ENCODE peak calls at places on chromosome 19, in nine cellular contexts. One of them, this sample, is unnamed.

GRCh38 chr19:38466050-38466449 is 32.6 kb downstream of the RYR1 start:
- DNase-seq in A549: no peak
- DNase-seq in left colon: no peak
- DNase-seq in suprapubic skin: no peak
- DNase-seq in glomerular endothelial cell: no peak
- DNase-seq in H9: no peak
- DNase-seq in D341Med: no peak
- DNase-seq in SHP77: no peak
- DNase-seq in effector memory CD8-positive, alpha-beta T cell: no peak
- DNase-seq in this sample: no peak

GRCh38 chr19:10295847-10296591 is 6.3 kb downstream of the ICAM5 start:
- DNase-seq in A549: no peak
- DNase-seq in left colon: no peak
- DNase-seq in suprapubic skin: no peak
- DNase-seq in glomerular endothelial cell: no peak
- DNase-seq in H9: peak; percentile 57
- DNase-seq in D341Med: no peak
- DNase-seq in SHP77: no peak
- DNase-seq in effector memory CD8-positive, alpha-beta T cell: no peak
- DNase-seq in this sample: no peak

GRCh38 chr19:38792250-38793111 is 3.5 kb downstream of the LGALS7B start:
- DNase-seq in A549: no peak
- DNase-seq in left colon: peak; percentile 45
- DNase-seq in suprapubic skin: peak; percentile 78
- DNase-seq in glomerular endothelial cell: no peak
- DNase-seq in H9: peak; percentile 77
- DNase-seq in D341Med: no peak
- DNase-seq in SHP77: no peak
- DNase-seq in effector memory CD8-positive, alpha-beta T cell: no peak
- DNase-seq in this sample: no peak

GRCh38 chr19:17576758-17577532 is 21.5 kb downstream of the COLGALT1 start:
- DNase-seq in A549: peak; percentile 53
- DNase-seq in left colon: peak; percentile 80
- DNase-seq in suprapubic skin: no peak
- DNase-seq in glomerular endothelial cell: no peak
- DNase-seq in H9: peak; percentile 100
- DNase-seq in D341Med: peak; percentile 58
- DNase-seq in SHP77: no peak
- DNase-seq in effector memory CD8-positive, alpha-beta T cell: no peak
- DNase-seq in this sample: no peak

GRCh38 chr19:45095496-45096413 is 2.8 kb downstream of the PPP1R37 start:
- DNase-seq in A549: no peak
- DNase-seq in left colon: no peak
- DNase-seq in suprapubic skin: no peak
- DNase-seq in glomerular endothelial cell: no peak
- DNase-seq in H9: no peak
- DNase-seq in D341Med: no peak
- DNase-seq in SHP77: no peak
- DNase-seq in effector memory CD8-positive, alpha-beta T cell: no peak
- DNase-seq in this sample: no peak

GRCh38 chr19:34241513-34242337 is 12.6 kb upstream of the GARRE1 start:
- DNase-seq in A549: peak; percentile 59
- DNase-seq in left colon: peak; percentile 54
- DNase-seq in suprapubic skin: peak; percentile 57
- DNase-seq in glomerular endothelial cell: no peak
- DNase-seq in H9: peak; percentile 92
- DNase-seq in D341Med: peak; percentile 69
- DNase-seq in SHP77: peak; percentile 58
- DNase-seq in effector memory CD8-positive, alpha-beta T cell: no peak
- DNase-seq in this sample: peak; percentile 96

GRCh38 chr19:53969366-53969765 is 6.6 kb downstream of the CACNG8 start:
- DNase-seq in A549: no peak
- DNase-seq in left colon: no peak
- DNase-seq in suprapubic skin: no peak
- DNase-seq in glomerular endothelial cell: no peak
- DNase-seq in H9: no peak
- DNase-seq in D341Med: no peak
- DNase-seq in SHP77: no peak
- DNase-seq in effector memory CD8-positive, alpha-beta T cell: no peak
- DNase-seq in this sample: no peak

GRCh38 chr19:17706750-17707181 is 12.5 kb upstream of the MAP1S start:
- DNase-seq in A549: no peak
- DNase-seq in left colon: no peak
- DNase-seq in suprapubic skin: no peak
- DNase-seq in glomerular endothelial cell: no peak
- DNase-seq in H9: peak; percentile 97
- DNase-seq in D341Med: peak; percentile 59
- DNase-seq in SHP77: peak; percentile 24
- DNase-seq in effector memory CD8-positive, alpha-beta T cell: no peak
- DNase-seq in this sample: no peak

GRCh38 chr19:47699360-47699917 is 13.8 kb upstream of the EHD2 start:
- DNase-seq in A549: peak; percentile 93
- DNase-seq in left colon: no peak
- DNase-seq in suprapubic skin: no peak
- DNase-seq in glomerular endothelial cell: no peak
- DNase-seq in H9: peak; percentile 82
- DNase-seq in D341Med: peak; percentile 85
- DNase-seq in SHP77: peak; percentile 16
- DNase-seq in effector memory CD8-positive, alpha-beta T cell: peak; percentile 32
- DNase-seq in this sample: peak; percentile 21

GRCh38 chr19:4028334-4029246 is 21.1 kb downstream of the PIAS4 start:
- DNase-seq in A549: no peak
- DNase-seq in left colon: no peak
- DNase-seq in suprapubic skin: no peak
- DNase-seq in glomerular endothelial cell: no peak
- DNase-seq in H9: no peak
- DNase-seq in D341Med: no peak
- DNase-seq in SHP77: no peak
- DNase-seq in effector memory CD8-positive, alpha-beta T cell: no peak
- DNase-seq in this sample: no peak

GRCh38 chr19:47618771-47619170 is 9.8 kb downstream of the BICRA start:
- DNase-seq in A549: no peak
- DNase-seq in left colon: no peak
- DNase-seq in suprapubic skin: no peak
- DNase-seq in glomerular endothelial cell: no peak
- DNase-seq in H9: no peak
- DNase-seq in D341Med: peak; percentile 18
- DNase-seq in SHP77: peak; percentile 54
- DNase-seq in effector memory CD8-positive, alpha-beta T cell: no peak
- DNase-seq in this sample: no peak

This sample was measured in NCI-H510A treated with DMSO at 0.1 percent for 48 hours.